ENCODE peak calls at places on chromosome 9, in five cellular contexts. One of them, this sample, is unnamed.

GRCh38 chr9:21314152-21314551 is 9.0 kb upstream of the IFNA5 start:
- DNase-seq in AG09309: no peak
- DNase-seq in HS-5: no peak
- DNase-seq in NCI-H345: no peak
- DNase-seq in T-cell: no peak
- DNase-seq in this sample: no peak

GRCh38 chr9:91532325-91532724 is 108.7 kb upstream of the NFIL3 start:
- DNase-seq in AG09309: no peak
- DNase-seq in HS-5: no peak
- DNase-seq in NCI-H345: no peak
- DNase-seq in T-cell: no peak
- DNase-seq in this sample: no peak

GRCh38 chr9:7097785-7098420 is 340.1 kb downstream of the KDM4C start:
- DNase-seq in AG09309: no peak
- DNase-seq in HS-5: no peak
- DNase-seq in NCI-H345: no peak
- DNase-seq in T-cell: no peak
- DNase-seq in this sample: no peak

GRCh38 chr9:112059145-112059979 is 115.7 kb downstream of the SUSD1 start:
- DNase-seq in AG09309: no peak
- DNase-seq in HS-5: peak; percentile 89
- DNase-seq in NCI-H345: no peak
- DNase-seq in T-cell: no peak
- DNase-seq in this sample: peak; percentile 100

GRCh38 chr9:27655454-27655853 is 82.2 kb upstream of the C9orf72 start:
- DNase-seq in AG09309: no peak
- DNase-seq in HS-5: no peak
- DNase-seq in NCI-H345: no peak
- DNase-seq in T-cell: no peak
- DNase-seq in this sample: no peak

GRCh38 chr9:126612813-126613641 is 701 bp upstream of the LMX1B start:
- DNase-seq in AG09309: no peak
- DNase-seq in HS-5: no peak
- DNase-seq in NCI-H345: no peak
- DNase-seq in T-cell: no peak
- DNase-seq in this sample: no peak

GRCh38 chr9:76107487-76107886 is 217.0 kb downstream of the PCSK5 start:
- DNase-seq in AG09309: peak; percentile 23
- DNase-seq in HS-5: no peak
- DNase-seq in NCI-H345: no peak
- DNase-seq in T-cell: no peak
- DNase-seq in this sample: no peak

GRCh38 chr9:35070823-35071813 is 1.3 kb downstream of the VCP start:
- DNase-seq in AG09309: no peak
- DNase-seq in HS-5: no peak
- DNase-seq in NCI-H345: no peak
- DNase-seq in T-cell: no peak
- DNase-seq in this sample: no peak

GRCh38 chr9:126375386-126375785 is 48.8 kb downstream of the MVB12B start:
- DNase-seq in AG09309: no peak
- DNase-seq in HS-5: no peak
- DNase-seq in NCI-H345: no peak
- DNase-seq in T-cell: no peak
- DNase-seq in this sample: no peak

GRCh38 chr9:87725356-87725899 is 491 bp upstream of the CTSL start:
- DNase-seq in AG09309: no peak
- DNase-seq in HS-5: no peak
- DNase-seq in NCI-H345: no peak
- DNase-seq in T-cell: no peak
- DNase-seq in this sample: no peak

GRCh38 chr9:33852216-33852826 is 35.4 kb downstream of the UBE2R2 start:
- DNase-seq in AG09309: no peak
- DNase-seq in HS-5: no peak
- DNase-seq in NCI-H345: peak; percentile 29
- DNase-seq in T-cell: peak; percentile 44
- DNase-seq in this sample: no peak

GRCh38 chr9:138058181-138058580 is 180.6 kb downstream of the CACNA1B start:
- DNase-seq in AG09309: no peak
- DNase-seq in HS-5: no peak
- DNase-seq in NCI-H345: no peak
- DNase-seq in T-cell: no peak
- DNase-seq in this sample: no peak

GRCh38 chr9:95852059-95853032 is 23.1 kb upstream of the ERCC6L2 start:
- DNase-seq in AG09309: no peak
- DNase-seq in HS-5: no peak
- DNase-seq in NCI-H345: peak; percentile 9
- DNase-seq in T-cell: no peak
- DNase-seq in this sample: peak; percentile 61

GRCh38 chr9:128575469-128575868 is 23.1 kb downstream of the SPTAN1 start:
- DNase-seq in AG09309: peak; percentile 45
- DNase-seq in HS-5: no peak
- DNase-seq in NCI-H345: no peak
- DNase-seq in T-cell: no peak
- DNase-seq in this sample: no peak

GRCh38 chr9:124696101-124696500 is 75.0 kb downstream of the NR6A1 start:
- DNase-seq in AG09309: no peak
- DNase-seq in HS-5: peak; percentile 56
- DNase-seq in NCI-H345: no peak
- DNase-seq in T-cell: no peak
- DNase-seq in this sample: no peak

GRCh38 chr9:114427644-114428043 is 39.9 kb upstream of the AKNA start:
- DNase-seq in AG09309: no peak
- DNase-seq in HS-5: no peak
- DNase-seq in NCI-H345: no peak
- DNase-seq in T-cell: no peak
- DNase-seq in this sample: no peak

GRCh38 chr9:100473271-100474081 is 527 bp downstream of the TMEFF1 start:
- DNase-seq in AG09309: no peak
- DNase-seq in HS-5: no peak
- DNase-seq in NCI-H345: peak; percentile 22
- DNase-seq in T-cell: no peak
- DNase-seq in this sample: no peak

GRCh38 chr9:136533775-136534157 is 12.1 kb downstream of the NOTCH1 start:
- DNase-seq in AG09309: no peak
- DNase-seq in HS-5: no peak
- DNase-seq in NCI-H345: no peak
- DNase-seq in T-cell: peak; percentile 34
- DNase-seq in this sample: no peak

GRCh38 chr9:37421914-37422288 is 595 bp upstream of the GRHPR start:
- DNase-seq in AG09309: no peak
- DNase-seq in HS-5: no peak
- DNase-seq in NCI-H345: no peak
- DNase-seq in T-cell: no peak
- DNase-seq in this sample: no peak

GRCh38 chr9:112848316-112849151 is 42.1 kb downstream of the SLC46A2 start:
- DNase-seq in AG09309: no peak
- DNase-seq in HS-5: no peak
- DNase-seq in NCI-H345: no peak
- DNase-seq in T-cell: no peak
- DNase-seq in this sample: no peak

GRCh38 chr9:87950765-87951488 is 23.4 kb downstream of the CDK20 start:
- DNase-seq in AG09309: no peak
- DNase-seq in HS-5: no peak
- DNase-seq in NCI-H345: no peak
- DNase-seq in T-cell: no peak
- DNase-seq in this sample: no peak

GRCh38 chr9:131657890-131658752 is 81.8 kb downstream of the RAPGEF1 start:
- DNase-seq in AG09309: peak; percentile 79
- DNase-seq in HS-5: peak; percentile 82
- DNase-seq in NCI-H345: no peak
- DNase-seq in T-cell: no peak
- DNase-seq in this sample: peak; percentile 70

GRCh38 chr9:137665226-137665625 is 46.4 kb downstream of the EHMT1 start:
- DNase-seq in AG09309: no peak
- DNase-seq in HS-5: no peak
- DNase-seq in NCI-H345: no peak
- DNase-seq in T-cell: no peak
- DNase-seq in this sample: no peak